ENCODE peak calls at places on chromosomes 13 and 19, in four cellular contexts. One of them, this sample, is unnamed.

GRCh38 chr19:8240274-8241229 is 31.4 kb downstream of the CERS4 start:
- DNase-seq in dorsolateral prefrontal cortex: peak; percentile 84
- DNase-seq in HuH-7.5: peak; percentile 87
- DNase-seq in fibroblast of the conjunctiva: peak; percentile 87
- DNase-seq in this sample: peak; percentile 88

GRCh38 chr13:114284680-114285079 is 3.3 kb downstream of the UPF3A start:
- DNase-seq in dorsolateral prefrontal cortex: no peak
- DNase-seq in HuH-7.5: no peak
- DNase-seq in fibroblast of the conjunctiva: no peak
- DNase-seq in this sample: no peak

GRCh38 chr13:113883314-113883811 is 19.5 kb upstream of the GAS6 start:
- DNase-seq in dorsolateral prefrontal cortex: no peak
- DNase-seq in HuH-7.5: no peak
- DNase-seq in fibroblast of the conjunctiva: no peak
- DNase-seq in this sample: no peak

GRCh38 chr13:45786293-45786920 is 65.1 kb downstream of the SIAH3 start:
- DNase-seq in dorsolateral prefrontal cortex: no peak
- DNase-seq in HuH-7.5: no peak
- DNase-seq in fibroblast of the conjunctiva: no peak
- DNase-seq in this sample: no peak

GRCh38 chr13:30429721-30430694 is 7.7 kb downstream of the UBE2L5 start:
- DNase-seq in dorsolateral prefrontal cortex: no peak
- DNase-seq in HuH-7.5: no peak
- DNase-seq in fibroblast of the conjunctiva: peak; percentile 62
- DNase-seq in this sample: no peak

GRCh38 chr19:45467115-45467455 is 711 bp upstream of the FOSB start:
- DNase-seq in dorsolateral prefrontal cortex: no peak
- DNase-seq in HuH-7.5: no peak
- DNase-seq in fibroblast of the conjunctiva: no peak
- DNase-seq in this sample: no peak

GRCh38 chr13:113209336-113209879 is at the start of gene CUL4A:
- DNase-seq in dorsolateral prefrontal cortex: no peak
- DNase-seq in HuH-7.5: peak; percentile 45
- DNase-seq in fibroblast of the conjunctiva: no peak
- DNase-seq in this sample: peak; percentile 81

GRCh38 chr19:48445256-48445605 is 552 bp upstream of the GRWD1 start:
- DNase-seq in dorsolateral prefrontal cortex: no peak
- DNase-seq in HuH-7.5: peak; percentile 95
- DNase-seq in fibroblast of the conjunctiva: peak; percentile 89
- DNase-seq in this sample: peak; percentile 84

GRCh38 chr19:1243768-1244692 is 2.5 kb downstream of the ATP5F1D start:
- DNase-seq in dorsolateral prefrontal cortex: peak; percentile 88
- DNase-seq in HuH-7.5: peak; percentile 99
- DNase-seq in fibroblast of the conjunctiva: peak; percentile 71
- DNase-seq in this sample: peak; percentile 90

GRCh38 chr19:54473071-54473941 is at the start of gene CDC42EP5:
- DNase-seq in dorsolateral prefrontal cortex: peak; percentile 28
- DNase-seq in HuH-7.5: no peak
- DNase-seq in fibroblast of the conjunctiva: peak; percentile 81
- DNase-seq in this sample: peak; percentile 69

GRCh38 chr13:28447989-28448388 is 46.9 kb downstream of the FLT1 start:
- DNase-seq in dorsolateral prefrontal cortex: no peak
- DNase-seq in HuH-7.5: no peak
- DNase-seq in fibroblast of the conjunctiva: no peak
- DNase-seq in this sample: no peak

GRCh38 chr13:113216165-113217056 is 7.0 kb downstream of the CUL4A start:
- DNase-seq in dorsolateral prefrontal cortex: no peak
- DNase-seq in HuH-7.5: no peak
- DNase-seq in fibroblast of the conjunctiva: peak; percentile 49
- DNase-seq in this sample: no peak

GRCh38 chr13:62129000-62129551 is 713.4 kb upstream of the PCDH20 start:
- DNase-seq in dorsolateral prefrontal cortex: no peak
- DNase-seq in HuH-7.5: no peak
- DNase-seq in fibroblast of the conjunctiva: no peak
- DNase-seq in this sample: no peak

GRCh38 chr19:21256722-21257121 is 72.5 kb downstream of the ZNF708 start:
- DNase-seq in dorsolateral prefrontal cortex: no peak
- DNase-seq in HuH-7.5: peak; percentile 13
- DNase-seq in fibroblast of the conjunctiva: no peak
- DNase-seq in this sample: no peak

GRCh38 chr19:11373166-11373884 is 1.1 kb upstream of the SWSAP1 start:
- DNase-seq in dorsolateral prefrontal cortex: peak; percentile 80
- DNase-seq in HuH-7.5: peak; percentile 39
- DNase-seq in fibroblast of the conjunctiva: no peak
- DNase-seq in this sample: no peak

GRCh38 chr19:11361771-11362731 is 6.8 kb downstream of the PLPPR2 start:
- DNase-seq in dorsolateral prefrontal cortex: no peak
- DNase-seq in HuH-7.5: no peak
- DNase-seq in fibroblast of the conjunctiva: no peak
- DNase-seq in this sample: no peak

GRCh38 chr13:112846411-112847115 is 122.5 kb upstream of the MCF2L start:
- DNase-seq in dorsolateral prefrontal cortex: no peak
- DNase-seq in HuH-7.5: no peak
- DNase-seq in fibroblast of the conjunctiva: no peak
- DNase-seq in this sample: no peak

GRCh38 chr19:10143700-10144099 is 24.0 kb upstream of the EIF3G start:
- DNase-seq in dorsolateral prefrontal cortex: no peak
- DNase-seq in HuH-7.5: no peak
- DNase-seq in fibroblast of the conjunctiva: no peak
- DNase-seq in this sample: no peak

GRCh38 chr13:97574926-97575325 is 141.0 kb downstream of the RAP2A start:
- DNase-seq in dorsolateral prefrontal cortex: no peak
- DNase-seq in HuH-7.5: no peak
- DNase-seq in fibroblast of the conjunctiva: peak; percentile 10
- DNase-seq in this sample: no peak

GRCh38 chr13:73714522-73714921 is 419.7 kb downstream of the KLF12 start:
- DNase-seq in dorsolateral prefrontal cortex: no peak
- DNase-seq in HuH-7.5: no peak
- DNase-seq in fibroblast of the conjunctiva: no peak
- DNase-seq in this sample: no peak

GRCh38 chr19:31448221-31448657 is 99.0 kb upstream of the TSHZ3 start:
- DNase-seq in dorsolateral prefrontal cortex: no peak
- DNase-seq in HuH-7.5: no peak
- DNase-seq in fibroblast of the conjunctiva: peak; percentile 28
- DNase-seq in this sample: no peak

GRCh38 chr19:27974082-27974513 is 1238.9 kb downstream of the UQCRFS1 start:
- DNase-seq in dorsolateral prefrontal cortex: peak; percentile 68
- DNase-seq in HuH-7.5: no peak
- DNase-seq in fibroblast of the conjunctiva: no peak
- DNase-seq in this sample: peak; percentile 14

GRCh38 chr13:20125129-20125782 is 35.6 kb downstream of the GJA3 start:
- DNase-seq in dorsolateral prefrontal cortex: no peak
- DNase-seq in HuH-7.5: no peak
- DNase-seq in fibroblast of the conjunctiva: no peak
- DNase-seq in this sample: no peak

GRCh38 chr13:113083402-113084061 is 22.1 kb upstream of the F7 start:
- DNase-seq in dorsolateral prefrontal cortex: no peak
- DNase-seq in HuH-7.5: no peak
- DNase-seq in fibroblast of the conjunctiva: no peak
- DNase-seq in this sample: peak; percentile 75

GRCh38 chr19:54364775-54365257 is at the start of gene LAIR1:
- DNase-seq in dorsolateral prefrontal cortex: no peak
- DNase-seq in HuH-7.5: no peak
- DNase-seq in fibroblast of the conjunctiva: no peak
- DNase-seq in this sample: no peak

GRCh38 chr19:897442-898039 is 4.3 kb downstream of the RNU6-9 start:
- DNase-seq in dorsolateral prefrontal cortex: no peak
- DNase-seq in HuH-7.5: peak; percentile 81
- DNase-seq in fibroblast of the conjunctiva: no peak
- DNase-seq in this sample: no peak

GRCh38 chr19:46040952-46041500 is at the start of gene IGFL4:
- DNase-seq in dorsolateral prefrontal cortex: no peak
- DNase-seq in HuH-7.5: no peak
- DNase-seq in fibroblast of the conjunctiva: no peak
- DNase-seq in this sample: no peak

GRCh38 chr19:48478339-48479061 is 9.3 kb downstream of the CYTH2 start:
- DNase-seq in dorsolateral prefrontal cortex: no peak
- DNase-seq in HuH-7.5: no peak
- DNase-seq in fibroblast of the conjunctiva: no peak
- DNase-seq in this sample: no peak

GRCh38 chr13:49214917-49215376 is 5.2 kb upstream of the MLNR start:
- DNase-seq in dorsolateral prefrontal cortex: no peak
- DNase-seq in HuH-7.5: no peak
- DNase-seq in fibroblast of the conjunctiva: no peak
- DNase-seq in this sample: no peak

GRCh38 chr13:113860579-113861432 is 3.1 kb downstream of the GAS6 start:
- DNase-seq in dorsolateral prefrontal cortex: no peak
- DNase-seq in HuH-7.5: no peak
- DNase-seq in fibroblast of the conjunctiva: no peak
- DNase-seq in this sample: no peak

GRCh38 chr13:60139272-60139671 is 24.5 kb downstream of the DIAPH3 start:
- DNase-seq in dorsolateral prefrontal cortex: no peak
- DNase-seq in HuH-7.5: no peak
- DNase-seq in fibroblast of the conjunctiva: no peak
- DNase-seq in this sample: no peak

This sample was measured in frontal cortex.